ENCODE peak calls at places on chromosomes 16 and 17, in nine cellular contexts. One of them, this sample, is unnamed.

GRCh38 chr17:73430165-73430680 is 118.4 kb upstream of the CDC42EP4 start:
- DNase-seq in CD4-positive, CD25-positive, alpha-beta regulatory T cell: no peak
- DNase-seq in cardiac muscle cell: no peak
- DNase-seq in gastrocnemius medialis: no peak
- DNase-seq in CD8-positive, alpha-beta T cell: no peak
- DNase-seq in heart left ventricle: no peak
- DNase-seq in caudate nucleus: no peak
- DNase-seq in HL-60: peak; percentile 77
- DNase-seq in tibial artery: no peak
- DNase-seq in this sample: no peak

GRCh38 chr16:11632455-11632921 is 35.8 kb upstream of the SNN start:
- DNase-seq in caudate nucleus: no peak
- DNase-seq in HL-60: peak; percentile 34
- DNase-seq in heart left ventricle: peak; percentile 46
- DNase-seq in CD4-positive, CD25-positive, alpha-beta regulatory T cell: no peak
- DNase-seq in cardiac muscle cell: peak; percentile 93
- DNase-seq in tibial artery: peak; percentile 88
- DNase-seq in CD8-positive, alpha-beta T cell: no peak
- DNase-seq in gastrocnemius medialis: no peak
- DNase-seq in this sample: no peak

GRCh38 chr16:1654505-1655268 is 23.4 kb upstream of the JPT2 start:
- DNase-seq in gastrocnemius medialis: no peak
- DNase-seq in CD4-positive, CD25-positive, alpha-beta regulatory T cell: no peak
- DNase-seq in tibial artery: no peak
- DNase-seq in caudate nucleus: no peak
- DNase-seq in heart left ventricle: no peak
- DNase-seq in HL-60: peak; percentile 54
- DNase-seq in cardiac muscle cell: no peak
- DNase-seq in CD8-positive, alpha-beta T cell: no peak
- DNase-seq in this sample: no peak

GRCh38 chr17:75814021-75814395 is 29.4 kb downstream of the UNK start:
- DNase-seq in tibial artery: no peak
- DNase-seq in HL-60: no peak
- DNase-seq in CD8-positive, alpha-beta T cell: no peak
- DNase-seq in CD4-positive, CD25-positive, alpha-beta regulatory T cell: no peak
- DNase-seq in caudate nucleus: no peak
- DNase-seq in gastrocnemius medialis: no peak
- DNase-seq in heart left ventricle: no peak
- DNase-seq in cardiac muscle cell: no peak
- DNase-seq in this sample: no peak

GRCh38 chr17:57747221-57748017 is 2.3 kb upstream of the CCDC182 start:
- DNase-seq in tibial artery: no peak
- DNase-seq in caudate nucleus: no peak
- DNase-seq in CD8-positive, alpha-beta T cell: peak; percentile 24
- DNase-seq in gastrocnemius medialis: no peak
- DNase-seq in cardiac muscle cell: peak; percentile 78
- DNase-seq in CD4-positive, CD25-positive, alpha-beta regulatory T cell: peak; percentile 7
- DNase-seq in HL-60: peak; percentile 49
- DNase-seq in heart left ventricle: no peak
- DNase-seq in this sample: no peak

GRCh38 chr16:85667841-85668413 is 20.8 kb downstream of the GINS2 start:
- DNase-seq in CD4-positive, CD25-positive, alpha-beta regulatory T cell: no peak
- DNase-seq in heart left ventricle: no peak
- DNase-seq in tibial artery: no peak
- DNase-seq in gastrocnemius medialis: no peak
- DNase-seq in caudate nucleus: no peak
- DNase-seq in HL-60: no peak
- DNase-seq in CD8-positive, alpha-beta T cell: no peak
- DNase-seq in cardiac muscle cell: no peak
- DNase-seq in this sample: no peak

GRCh38 chr16:82991941-82992675 is 365.3 kb downstream of the CDH13 start:
- DNase-seq in CD4-positive, CD25-positive, alpha-beta regulatory T cell: no peak
- DNase-seq in heart left ventricle: no peak
- DNase-seq in caudate nucleus: no peak
- DNase-seq in tibial artery: no peak
- DNase-seq in cardiac muscle cell: no peak
- DNase-seq in CD8-positive, alpha-beta T cell: no peak
- DNase-seq in gastrocnemius medialis: no peak
- DNase-seq in HL-60: no peak
- DNase-seq in this sample: no peak

GRCh38 chr17:81921996-81922565 is 4.1 kb upstream of the SIRT7 start:
- DNase-seq in cardiac muscle cell: no peak
- DNase-seq in CD4-positive, CD25-positive, alpha-beta regulatory T cell: no peak
- DNase-seq in gastrocnemius medialis: no peak
- DNase-seq in HL-60: no peak
- DNase-seq in caudate nucleus: no peak
- DNase-seq in heart left ventricle: no peak
- DNase-seq in tibial artery: no peak
- DNase-seq in CD8-positive, alpha-beta T cell: no peak
- DNase-seq in this sample: no peak

GRCh38 chr17:55433629-55434422 is 12.2 kb upstream of the MMD start:
- DNase-seq in heart left ventricle: no peak
- DNase-seq in gastrocnemius medialis: no peak
- DNase-seq in CD4-positive, CD25-positive, alpha-beta regulatory T cell: no peak
- DNase-seq in HL-60: no peak
- DNase-seq in CD8-positive, alpha-beta T cell: no peak
- DNase-seq in cardiac muscle cell: peak; percentile 98
- DNase-seq in caudate nucleus: no peak
- DNase-seq in tibial artery: no peak
- DNase-seq in this sample: peak; percentile 86

GRCh38 chr17:21242026-21242700 is 11.0 kb downstream of the NATD1 start:
- DNase-seq in caudate nucleus: no peak
- DNase-seq in CD4-positive, CD25-positive, alpha-beta regulatory T cell: no peak
- DNase-seq in cardiac muscle cell: no peak
- DNase-seq in CD8-positive, alpha-beta T cell: no peak
- DNase-seq in gastrocnemius medialis: no peak
- DNase-seq in HL-60: no peak
- DNase-seq in tibial artery: no peak
- DNase-seq in heart left ventricle: no peak
- DNase-seq in this sample: no peak

GRCh38 chr16:49281843-49282642 is 405 bp upstream of the CBLN1 start:
- DNase-seq in caudate nucleus: peak; percentile 70
- DNase-seq in HL-60: peak; percentile 45
- DNase-seq in cardiac muscle cell: peak; percentile 76
- DNase-seq in heart left ventricle: peak; percentile 84
- DNase-seq in gastrocnemius medialis: peak; percentile 54
- DNase-seq in CD8-positive, alpha-beta T cell: no peak
- DNase-seq in tibial artery: peak; percentile 68
- DNase-seq in CD4-positive, CD25-positive, alpha-beta regulatory T cell: no peak
- DNase-seq in this sample: peak; percentile 10
- H3K27ac ChIP-seq in caudate nucleus: peak overlapping the region; percentile 44
- H3K27ac ChIP-seq in HL-60: no peak overlapping the region
- H3K27ac ChIP-seq in cardiac muscle cell: no peak overlapping the region
- H3K27ac ChIP-seq in heart left ventricle: no peak overlapping the region
- H3K27ac ChIP-seq in gastrocnemius medialis: no peak overlapping the region
- H3K27ac ChIP-seq in CD8-positive, alpha-beta T cell: no peak overlapping the region
- H3K27ac ChIP-seq in tibial artery: no peak overlapping the region
- H3K27ac ChIP-seq in CD4-positive, CD25-positive, alpha-beta regulatory T cell: no peak overlapping the region
- H3K27ac ChIP-seq in this sample: no peak overlapping the region

GRCh38 chr17:39150104-39150634 is 1.3 kb downstream of the PLXDC1 start:
- DNase-seq in HL-60: no peak
- DNase-seq in heart left ventricle: no peak
- DNase-seq in gastrocnemius medialis: no peak
- DNase-seq in cardiac muscle cell: no peak
- DNase-seq in CD8-positive, alpha-beta T cell: no peak
- DNase-seq in caudate nucleus: no peak
- DNase-seq in tibial artery: no peak
- DNase-seq in CD4-positive, CD25-positive, alpha-beta regulatory T cell: no peak
- DNase-seq in this sample: no peak

GRCh38 chr17:39150795-39151679 is at the start of gene PLXDC1:
- DNase-seq in HL-60: no peak
- DNase-seq in cardiac muscle cell: no peak
- DNase-seq in gastrocnemius medialis: no peak
- DNase-seq in caudate nucleus: no peak
- DNase-seq in CD8-positive, alpha-beta T cell: no peak
- DNase-seq in tibial artery: no peak
- DNase-seq in CD4-positive, CD25-positive, alpha-beta regulatory T cell: no peak
- DNase-seq in heart left ventricle: no peak
- DNase-seq in this sample: no peak

GRCh38 chr17:39152134-39152884 is 872 bp upstream of the PLXDC1 start:
- DNase-seq in heart left ventricle: peak; percentile 56
- DNase-seq in CD4-positive, CD25-positive, alpha-beta regulatory T cell: no peak
- DNase-seq in CD8-positive, alpha-beta T cell: no peak
- DNase-seq in gastrocnemius medialis: no peak
- DNase-seq in cardiac muscle cell: no peak
- DNase-seq in caudate nucleus: peak; percentile 39
- DNase-seq in HL-60: no peak
- DNase-seq in tibial artery: no peak
- DNase-seq in this sample: no peak

GRCh38 chr17:39153541-39154111 is 2.2 kb upstream of the PLXDC1 start:
- DNase-seq in caudate nucleus: peak; percentile 89
- DNase-seq in heart left ventricle: peak; percentile 85
- DNase-seq in cardiac muscle cell: peak; percentile 89
- DNase-seq in HL-60: peak; percentile 87
- DNase-seq in CD8-positive, alpha-beta T cell: peak; percentile 92
- DNase-seq in CD4-positive, CD25-positive, alpha-beta regulatory T cell: peak; percentile 85
- DNase-seq in tibial artery: peak; percentile 96
- DNase-seq in gastrocnemius medialis: peak; percentile 81
- DNase-seq in this sample: peak; percentile 31

DNA sequence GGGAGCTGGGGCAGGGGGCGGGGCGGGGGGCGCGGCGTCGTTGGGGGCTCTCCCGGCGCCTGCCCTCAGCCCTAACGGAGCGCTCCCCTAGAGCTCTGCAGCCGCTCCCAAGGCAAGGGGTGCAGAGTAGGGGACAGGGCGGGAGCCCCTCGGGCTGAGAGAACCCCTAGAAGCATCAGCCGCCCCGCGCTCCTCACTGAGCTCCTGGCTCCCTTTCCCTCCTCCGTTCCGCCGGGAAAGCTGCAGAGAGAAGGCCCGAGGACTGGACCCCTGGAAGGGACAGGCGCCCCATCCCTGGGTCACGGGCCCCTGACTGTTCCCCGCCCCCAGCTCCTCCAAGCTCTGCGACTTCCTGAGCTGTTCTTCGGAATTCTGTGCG is 232 bp upstream of the PLXDC1 start:
- DNase-seq in HL-60: no peak
- DNase-seq in caudate nucleus: no peak
- DNase-seq in tibial artery: no peak
- DNase-seq in gastrocnemius medialis: no peak
- DNase-seq in cardiac muscle cell: no peak
- DNase-seq in CD8-positive, alpha-beta T cell: no peak
- DNase-seq in CD4-positive, CD25-positive, alpha-beta regulatory T cell: no peak
- DNase-seq in heart left ventricle: no peak
- DNase-seq in this sample: no peak
- H3K27ac ChIP-seq in HL-60: no peak overlapping the region
- H3K27ac ChIP-seq in caudate nucleus: peak overlapping the region; percentile 64
- H3K27ac ChIP-seq in tibial artery: peak overlapping the region; percentile 89
- H3K27ac ChIP-seq in gastrocnemius medialis: peak overlapping the region; percentile 94
- H3K27ac ChIP-seq in cardiac muscle cell: no peak overlapping the region
- H3K27ac ChIP-seq in CD8-positive, alpha-beta T cell: peak overlapping the region; percentile 60
- H3K27ac ChIP-seq in CD4-positive, CD25-positive, alpha-beta regulatory T cell: no peak overlapping the region
- H3K27ac ChIP-seq in heart left ventricle: peak overlapping the region; percentile 97
- H3K27ac ChIP-seq in this sample: no peak overlapping the region

GRCh38 chr16:28527985-28528384 is 10.8 kb downstream of the NUPR1 start:
- DNase-seq in CD4-positive, CD25-positive, alpha-beta regulatory T cell: no peak
- DNase-seq in HL-60: no peak
- DNase-seq in caudate nucleus: no peak
- DNase-seq in gastrocnemius medialis: no peak
- DNase-seq in tibial artery: no peak
- DNase-seq in cardiac muscle cell: no peak
- DNase-seq in CD8-positive, alpha-beta T cell: no peak
- DNase-seq in heart left ventricle: no peak
- DNase-seq in this sample: no peak

GRCh38 chr16:28524544-28525179 is 14.1 kb downstream of the NUPR1 start:
- DNase-seq in cardiac muscle cell: peak; percentile 16
- DNase-seq in CD4-positive, CD25-positive, alpha-beta regulatory T cell: no peak
- DNase-seq in tibial artery: no peak
- DNase-seq in heart left ventricle: no peak
- DNase-seq in CD8-positive, alpha-beta T cell: no peak
- DNase-seq in caudate nucleus: no peak
- DNase-seq in HL-60: no peak
- DNase-seq in gastrocnemius medialis: no peak
- DNase-seq in this sample: no peak

GRCh38 chr16:28529124-28529523 is 9.7 kb downstream of the NUPR1 start:
- DNase-seq in gastrocnemius medialis: no peak
- DNase-seq in tibial artery: no peak
- DNase-seq in heart left ventricle: no peak
- DNase-seq in CD8-positive, alpha-beta T cell: no peak
- DNase-seq in cardiac muscle cell: no peak
- DNase-seq in CD4-positive, CD25-positive, alpha-beta regulatory T cell: no peak
- DNase-seq in HL-60: no peak
- DNase-seq in caudate nucleus: no peak
- DNase-seq in this sample: no peak

GRCh38 chr16:28528463-28528867 is 10.3 kb downstream of the NUPR1 start:
- DNase-seq in heart left ventricle: no peak
- DNase-seq in HL-60: no peak
- DNase-seq in CD4-positive, CD25-positive, alpha-beta regulatory T cell: no peak
- DNase-seq in cardiac muscle cell: no peak
- DNase-seq in tibial artery: no peak
- DNase-seq in caudate nucleus: no peak
- DNase-seq in gastrocnemius medialis: no peak
- DNase-seq in CD8-positive, alpha-beta T cell: no peak
- DNase-seq in this sample: no peak

DNA sequence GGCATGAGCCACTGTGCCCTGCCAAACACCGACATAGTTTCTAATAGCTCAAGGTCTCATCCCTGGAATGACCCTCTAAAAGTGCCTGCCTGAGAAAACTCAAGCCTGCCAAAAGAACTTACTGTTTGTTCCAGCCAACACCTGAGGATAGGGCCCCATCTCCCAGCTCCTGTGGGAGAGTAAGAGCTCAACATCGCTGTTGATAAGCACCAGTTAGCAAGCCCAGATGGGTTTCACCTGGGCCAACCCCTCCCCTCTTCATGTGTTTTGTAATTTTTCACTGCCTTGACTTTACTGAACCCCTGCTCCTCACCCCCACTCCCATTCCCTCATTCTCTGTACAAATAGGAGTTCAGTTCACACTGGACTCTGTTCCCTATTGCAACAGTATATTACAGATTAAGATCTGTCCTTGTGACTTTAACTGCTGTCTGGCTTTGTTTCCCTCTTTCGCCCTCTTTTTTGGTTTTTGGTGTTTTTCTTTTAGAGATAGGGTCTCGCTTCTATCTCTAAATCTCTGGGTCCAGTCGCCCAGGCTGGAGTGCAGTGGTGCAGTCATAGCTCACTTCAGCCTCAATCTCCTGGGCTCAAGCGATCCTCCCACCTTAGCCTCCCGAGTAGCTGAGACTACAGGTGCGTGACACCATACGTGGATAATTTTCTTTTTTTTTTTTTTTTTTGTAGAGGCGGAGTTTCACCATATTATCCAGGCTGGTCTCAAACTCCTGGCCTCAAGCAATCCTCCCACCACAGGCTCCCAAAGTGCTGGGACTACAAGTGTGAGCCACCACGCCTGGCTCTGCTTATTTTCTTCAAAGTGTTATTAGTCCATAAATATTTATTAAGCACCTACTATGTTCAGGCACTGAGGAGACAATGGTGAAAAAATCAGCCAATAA is 12.3 kb downstream of the NUPR1 start:
- DNase-seq in CD8-positive, alpha-beta T cell: no peak
- DNase-seq in caudate nucleus: no peak
- DNase-seq in cardiac muscle cell: no peak
- DNase-seq in gastrocnemius medialis: no peak
- DNase-seq in heart left ventricle: no peak
- DNase-seq in tibial artery: no peak
- DNase-seq in CD4-positive, CD25-positive, alpha-beta regulatory T cell: no peak
- DNase-seq in HL-60: no peak
- DNase-seq in this sample: no peak
- H3K27ac ChIP-seq in CD8-positive, alpha-beta T cell: no peak overlapping the region
- H3K27ac ChIP-seq in caudate nucleus: no peak overlapping the region
- H3K27ac ChIP-seq in cardiac muscle cell: no peak overlapping the region
- H3K27ac ChIP-seq in gastrocnemius medialis: no peak overlapping the region
- H3K27ac ChIP-seq in heart left ventricle: no peak overlapping the region
- H3K27ac ChIP-seq in tibial artery: no peak overlapping the region
- H3K27ac ChIP-seq in CD4-positive, CD25-positive, alpha-beta regulatory T cell: no peak overlapping the region
- H3K27ac ChIP-seq in HL-60: no peak overlapping the region
- H3K27ac ChIP-seq in this sample: no peak overlapping the region

GRCh38 chr17:2905697-2906595 is 109.7 kb downstream of the RAP1GAP2 start:
- DNase-seq in heart left ventricle: no peak
- DNase-seq in HL-60: no peak
- DNase-seq in caudate nucleus: no peak
- DNase-seq in CD8-positive, alpha-beta T cell: no peak
- DNase-seq in cardiac muscle cell: no peak
- DNase-seq in tibial artery: no peak
- DNase-seq in gastrocnemius medialis: no peak
- DNase-seq in CD4-positive, CD25-positive, alpha-beta regulatory T cell: no peak
- DNase-seq in this sample: no peak
- H3K27ac ChIP-seq in heart left ventricle: peak overlapping the region; percentile 61
- H3K27ac ChIP-seq in HL-60: no peak overlapping the region
- H3K27ac ChIP-seq in caudate nucleus: no peak overlapping the region
- H3K27ac ChIP-seq in CD8-positive, alpha-beta T cell: no peak overlapping the region
- H3K27ac ChIP-seq in cardiac muscle cell: no peak overlapping the region
- H3K27ac ChIP-seq in tibial artery: no peak overlapping the region
- H3K27ac ChIP-seq in gastrocnemius medialis: no peak overlapping the region
- H3K27ac ChIP-seq in CD4-positive, CD25-positive, alpha-beta regulatory T cell: no peak overlapping the region
- H3K27ac ChIP-seq in this sample: no peak overlapping the region

This sample was measured in epithelial cell of prostate.